ENCODE peak calls at places on chromosomes 16 and 17, in five cellular contexts. D is T-helper 17 cell, M is cardiac fibroblast, H is fibroblast of the conjunctiva, S is EL. C is an unnamed sample.

GRCh38 chr17:33482636-33483035 is 189.5 kb upstream of the ASIC2 start:
- DNase-seq in D (no peak), M (no peak), H (no peak), S (no peak), C (no peak)

GRCh38 chr16:58378401-58378800 is 13.9 kb upstream of the GINS3 start:
- DNase-seq in D (no peak), M (no peak), H (no peak), S (no peak), C (no peak)

GRCh38 chr17:17590883-17591407 is 563 bp downstream of the PEMT start:
- DNase-seq in D (no peak), M (no peak), H (no peak), S (no peak), C (no peak)

GRCh38 chr16:48295493-48296281 is 48.3 kb upstream of the ABCC11 start:
- DNase-seq in D (no peak), M (no peak), H (no peak), S (no peak), C (peak)

GRCh38 chr17:17345686-17346427 is 42.7 kb downstream of the NT5M start:
- DNase-seq in D (no peak), M (no peak), H (no peak), S (no peak), C (no peak)

GRCh38 chr16:87278191-87279093 is 38.8 kb downstream of the C16orf95 start:
- DNase-seq in D (no peak), M (peak), H (peak), S (peak), C (peak)

GRCh38 chr16:13414154-13414553 is 505.8 kb upstream of the ERCC4 start:
- DNase-seq in D (no peak), M (no peak), H (no peak), S (no peak), C (no peak)

GRCh38 chr16:21302454-21302853 is 24.4 kb upstream of the CRYM start:
- DNase-seq in D (no peak), M (no peak), H (no peak), S (peak), C (no peak)

GRCh38 chr17:65278050-65278819 is 141.1 kb downstream of the RGS9 start:
- DNase-seq in D (no peak), M (peak), H (peak), S (peak), C (peak)

GRCh38 chr17:76207670-76208069 is 32.6 kb downstream of the RNF157 start:
- DNase-seq in D (no peak), M (no peak), H (no peak), S (no peak), C (no peak)

GRCh38 chr17:63961355-63962207 is 11.1 kb downstream of the SCN4A start:
- DNase-seq in D (no peak), M (peak), H (peak), S (peak), C (peak)

GRCh38 chr17:47246120-47246519 is 7.5 kb upstream of the ITGB3 start:
- DNase-seq in D (no peak), M (no peak), H (no peak), S (no peak), C (no peak)

GRCh38 chr16:85192233-85192632 is 80.0 kb upstream of the CIBAR2 start:
- DNase-seq in D (no peak), M (no peak), H (no peak), S (no peak), C (no peak)

GRCh38 chr17:56110463-56111138 is 42.7 kb upstream of the ANKFN1 start:
- DNase-seq in D (no peak), M (no peak), H (no peak), S (no peak), C (peak)

GRCh38 chr17:21397341-21398050 is 21.3 kb downstream of the KCNJ12 start:
- DNase-seq in D (no peak), M (peak), H (no peak), S (peak), C (no peak)

GRCh38 chr17:50634123-50634914 is at the start of gene ABCC3:
- DNase-seq in D (no peak), M (peak), H (no peak), S (peak), C (no peak)

GRCh38 chr17:35189291-35189690 is 4.9 kb downstream of the SLC35G3 start:
- DNase-seq in D (no peak), M (peak), H (no peak), S (peak), C (no peak)

GRCh38 chr16:71658771-71659170 is 32.8 kb downstream of the MARVELD3 start:
- DNase-seq in D (no peak), M (no peak), H (no peak), S (no peak), C (no peak)

GRCh38 chr17:12438813-12439586 is 226.7 kb upstream of the MYOCD start:
- DNase-seq in D (no peak), M (no peak), H (no peak), S (no peak), C (no peak)

GRCh38 chr17:81684442-81684911 is 666 bp downstream of the HGS start:
- DNase-seq in D (no peak), M (no peak), H (peak), S (no peak), C (no peak)

C was measured in mucosa of gallbladder.